ENCODE peak calls at places on chromosomes 16 and 17, in nine cellular contexts. X, E, O, A, Q, H, R, B and K are unnamed samples.

GRCh38 chr17:42773290-42774035 is at the start of gene VPS25:
- DNase-seq in O (peak), E (peak), A (peak), X (peak), B (peak), H (no peak), R (peak), Q (peak), K (peak)

GRCh38 chr17:7844292-7845154 is 10.3 kb upstream of the TMEM88 start:
- DNase-seq in H (peak), R (peak), B (peak), O (peak), X (peak), A (peak), Q (peak), E (peak), K (peak)

GRCh38 chr17:12664894-12665262 is 812 bp upstream of the MYOCD start:
- DNase-seq in H (no peak), E (no peak), Q (no peak), O (no peak), R (no peak), A (no peak), X (no peak), B (no peak), K (no peak)

GRCh38 chr16:48117217-48118105 is 38.3 kb downstream of the ABCC12 start:
- DNase-seq in R (no peak), A (no peak), Q (peak), H (no peak), O (peak), X (no peak), E (peak), B (peak), K (peak)

GRCh38 chr17:2089021-2089422 is 34.1 kb downstream of the HIC1 start:
- DNase-seq in E (no peak), A (no peak), O (no peak), X (no peak), R (no peak), H (no peak), Q (no peak), B (no peak), K (no peak)

GRCh38 chr16:24670623-24671454 is 58.6 kb upstream of the TNRC6A start:
- DNase-seq in H (peak), Q (no peak), B (no peak), A (peak), O (no peak), X (peak), R (peak), E (no peak), K (no peak)

GRCh38 chr16:3349175-3349574 is 6.5 kb upstream of the OR2C1 start:
- DNase-seq in E (no peak), X (no peak), Q (no peak), O (no peak), H (no peak), R (no peak), A (no peak), B (no peak), K (no peak)

GRCh38 chr17:50146230-50146926 is 4.1 kb downstream of the PPP1R9B start:
- DNase-seq in Q (no peak), A (no peak), R (no peak), B (no peak), E (no peak), O (no peak), X (no peak), H (no peak), K (no peak)

GRCh38 chr16:12565423-12565822 is 238.3 kb downstream of the CPPED1 start:
- DNase-seq in R (no peak), Q (no peak), H (no peak), O (no peak), X (no peak), A (no peak), B (no peak), E (no peak), K (no peak)

GRCh38 chr17:27430882-27431491 is 25.3 kb upstream of the KSR1 start:
- DNase-seq in O (no peak), A (no peak), E (peak), X (no peak), R (no peak), B (no peak), H (no peak), Q (peak), K (no peak)

GRCh38 chr17:64218066-64218465 is 45.0 kb downstream of the TEX2 start:
- DNase-seq in R (no peak), B (no peak), A (no peak), X (no peak), E (no peak), H (no peak), O (peak), Q (no peak), K (no peak)

GRCh38 chr17:27106982-27107360 is 186.9 kb upstream of the WSB1 start:
- DNase-seq in R (no peak), X (no peak), Q (no peak), B (no peak), H (no peak), E (no peak), A (no peak), O (no peak), K (no peak)

GRCh38 chr17:20988896-20989295 is 53.9 kb downstream of the USP22 start:
- DNase-seq in Q (no peak), H (peak), B (no peak), O (no peak), E (no peak), X (no peak), A (no peak), R (no peak), K (no peak)

GRCh38 chr16:13136896-13137295 is 235.5 kb downstream of the SHISA9 start:
- DNase-seq in E (no peak), O (no peak), Q (no peak), A (no peak), B (no peak), H (no peak), X (no peak), R (no peak), K (no peak)

GRCh38 chr16:60788631-60789030 is 1247.6 kb downstream of the CDH8 start:
- DNase-seq in A (no peak), E (no peak), R (no peak), O (no peak), H (no peak), Q (no peak), X (no peak), B (no peak), K (no peak)

GRCh38 chr16:80265624-80266306 is 275.0 kb upstream of the DYNLRB2 start:
- DNase-seq in Q (peak), B (no peak), X (no peak), E (no peak), O (no peak), H (no peak), R (no peak), A (no peak), K (no peak)

GRCh38 chr16:89687092-89687940 is 827 bp downstream of the CDK10 start:
- DNase-seq in E (no peak), B (no peak), O (no peak), A (peak), H (peak), R (peak), Q (peak), X (no peak), K (no peak)

GRCh38 chr16:29805232-29806095 is 865 bp upstream of the MAZ start:
- DNase-seq in X (peak), A (peak), H (peak), E (peak), O (peak), Q (peak), R (peak), B (peak), K (peak)

GRCh38 chr16:64975821-64976220 is 146.0 kb downstream of the CDH11 start:
- DNase-seq in A (no peak), B (no peak), Q (no peak), R (no peak), X (no peak), H (no peak), E (no peak), O (no peak), K (no peak)

GRCh38 chr17:81890447-81891302 is 711 bp downstream of the ALYREF start:
- DNase-seq in X (no peak), E (peak), H (no peak), R (no peak), Q (no peak), O (peak), B (peak), A (no peak), K (no peak)

GRCh38 chr16:58449768-58450167 is 50.2 kb upstream of the NDRG4 start:
- DNase-seq in E (no peak), H (no peak), A (no peak), R (no peak), B (peak), X (no peak), O (no peak), Q (no peak), K (peak)